ENCODE peak calls at places on chromosomes 1 and 21, in four cellular contexts. One of them, this sample, is unnamed.

GRCh38 chr1:175152006-175152652 is 40.4 kb downstream of the KIAA0040 start:
- DNase-seq in HS-5: no peak
- DNase-seq in mammary epithelial cell: no peak
- DNase-seq in IMR-90: peak
- DNase-seq in this sample: peak

GRCh38 chr1:165633624-165634023 is 2.6 kb downstream of the MGST3 start:
- DNase-seq in IMR-90: peak
- DNase-seq in mammary epithelial cell: peak
- DNase-seq in HS-5: peak
- DNase-seq in this sample: peak

GRCh38 chr1:193662030-193662429 is 475.6 kb upstream of the B3GALT2 start:
- DNase-seq in HS-5: no peak
- DNase-seq in mammary epithelial cell: no peak
- DNase-seq in IMR-90: peak
- DNase-seq in this sample: peak

GRCh38 chr21:45959182-45959581 is 22.4 kb upstream of the COL6A1 start:
- DNase-seq in mammary epithelial cell: no peak
- DNase-seq in IMR-90: no peak
- DNase-seq in HS-5: no peak
- DNase-seq in this sample: no peak

GRCh38 chr1:9630331-9631081 is 21.0 kb upstream of the PIK3CD start:
- DNase-seq in HS-5: no peak
- DNase-seq in mammary epithelial cell: no peak
- DNase-seq in IMR-90: no peak
- DNase-seq in this sample: no peak

GRCh38 chr1:28582248-28582615 is 9.8 kb upstream of the RAB42 start:
- DNase-seq in HS-5: no peak
- DNase-seq in mammary epithelial cell: peak
- DNase-seq in IMR-90: no peak
- DNase-seq in this sample: no peak

GRCh38 chr1:88327391-88328267 is 356.4 kb upstream of the PKN2 start:
- DNase-seq in HS-5: peak
- DNase-seq in mammary epithelial cell: peak
- DNase-seq in IMR-90: peak
- DNase-seq in this sample: peak

GRCh38 chr1:202046748-202047708 is 36.6 kb downstream of the ELF3 start:
- DNase-seq in mammary epithelial cell: peak
- DNase-seq in HS-5: no peak
- DNase-seq in IMR-90: no peak
- DNase-seq in this sample: no peak

GRCh38 chr1:109242387-109242786 is 7.0 kb upstream of the CELSR2 start:
- DNase-seq in HS-5: no peak
- DNase-seq in mammary epithelial cell: no peak
- DNase-seq in IMR-90: no peak
- DNase-seq in this sample: no peak

GRCh38 chr1:11473635-11474034 is 5.3 kb upstream of the DISP3 start:
- DNase-seq in IMR-90: peak
- DNase-seq in HS-5: no peak
- DNase-seq in mammary epithelial cell: peak
- DNase-seq in this sample: no peak

GRCh38 chr21:28769683-28770082 is 223.0 kb downstream of the LTN1 start:
- DNase-seq in IMR-90: no peak
- DNase-seq in HS-5: no peak
- DNase-seq in mammary epithelial cell: no peak
- DNase-seq in this sample: no peak

GRCh38 chr1:1091344-1092148 is 17.4 kb upstream of the RNF223 start:
- DNase-seq in mammary epithelial cell: no peak
- DNase-seq in IMR-90: no peak
- DNase-seq in HS-5: no peak
- DNase-seq in this sample: no peak

GRCh38 chr1:228366062-228366850 is 40.4 kb downstream of the TRIM11 start:
- DNase-seq in mammary epithelial cell: no peak
- DNase-seq in IMR-90: no peak
- DNase-seq in HS-5: no peak
- DNase-seq in this sample: no peak

GRCh38 chr21:46500224-46500861 is 41.7 kb downstream of the DIP2A start:
- DNase-seq in IMR-90: peak
- DNase-seq in mammary epithelial cell: peak
- DNase-seq in HS-5: no peak
- DNase-seq in this sample: peak

GRCh38 chr1:207579436-207579799 is 65.5 kb upstream of the CR1L start:
- DNase-seq in IMR-90: peak
- DNase-seq in HS-5: peak
- DNase-seq in mammary epithelial cell: peak
- DNase-seq in this sample: peak

GRCh38 chr1:110196917-110197782 is 13.0 kb upstream of the KCNC4 start:
- DNase-seq in HS-5: no peak
- DNase-seq in IMR-90: peak
- DNase-seq in mammary epithelial cell: peak
- DNase-seq in this sample: peak

GRCh38 chr1:40306296-40306695 is 10.8 kb downstream of the COL9A2 start:
- DNase-seq in mammary epithelial cell: no peak
- DNase-seq in IMR-90: no peak
- DNase-seq in HS-5: no peak
- DNase-seq in this sample: no peak

GRCh38 chr1:23417570-23417969 is 7.0 kb downstream of the TCEA3 start:
- DNase-seq in HS-5: no peak
- DNase-seq in mammary epithelial cell: no peak
- DNase-seq in IMR-90: no peak
- DNase-seq in this sample: no peak

GRCh38 chr1:88773540-88774150 is 89.6 kb downstream of the PKN2 start:
- DNase-seq in HS-5: peak
- DNase-seq in mammary epithelial cell: peak
- DNase-seq in IMR-90: peak
- DNase-seq in this sample: peak

GRCh38 chr21:14591277-14591876 is 45.3 kb upstream of the SAMSN1 start:
- DNase-seq in IMR-90: no peak
- DNase-seq in mammary epithelial cell: no peak
- DNase-seq in HS-5: no peak
- DNase-seq in this sample: no peak

GRCh38 chr1:42173155-42173933 is 8.8 kb upstream of the GUCA2A start:
- DNase-seq in mammary epithelial cell: peak
- DNase-seq in HS-5: no peak
- DNase-seq in IMR-90: peak
- DNase-seq in this sample: peak

GRCh38 chr21:38486221-38486620 is 12.1 kb downstream of the ERG start:
- DNase-seq in IMR-90: peak
- DNase-seq in HS-5: peak
- DNase-seq in mammary epithelial cell: peak
- DNase-seq in this sample: no peak

GRCh38 chr1:102071451-102071850 is 74.7 kb upstream of the OLFM3 start:
- DNase-seq in HS-5: no peak
- DNase-seq in IMR-90: no peak
- DNase-seq in mammary epithelial cell: no peak
- DNase-seq in this sample: no peak

GRCh38 chr1:183467687-183468086 is 4.6 kb upstream of the SMG7 start:
- DNase-seq in IMR-90: no peak
- DNase-seq in mammary epithelial cell: peak
- DNase-seq in HS-5: no peak
- DNase-seq in this sample: peak

This sample was measured in HT1080.